ENCODE peak calls at places on chromosomes 2 and 18, in ten cellular contexts. Z is T-helper 9 cell; Q is NCI-H1092 treated with DMSO at 0.1 percent for 48 hours; C is psoas muscle; H is iPS DF 19.7; G is AG04450; P is DMS79; O is right atrium auricular region; L is progenitor cell of endocrine pancreas; Y is CD4-positive, alpha-beta T cell. X is an unnamed sample.

GRCh38 chr2:101349893-101350662 is 37.2 kb downstream of the CREG2 start:
- DNase-seq in Z (no peak), Q (no peak), C (no peak), H (no peak), G (peak; percentile 11), P (no peak), O (no peak), L (no peak), Y (no peak), X (no peak)

GRCh38 chr2:72887836-72888437 is 729 bp downstream of the SPR start:
- DNase-seq in Z (peak; percentile 33), Q (peak; percentile 74), C (peak; percentile 94), H (peak; percentile 77), G (peak; percentile 68), P (peak; percentile 79), O (peak; percentile 93), L (peak; percentile 93), Y (peak; percentile 59), X (peak; percentile 91)

GRCh38 chr2:21317131-21317530 is 193.4 kb downstream of the TDRD15 start:
- DNase-seq in Z (no peak), Q (peak; percentile 2), C (peak; percentile 42), H (peak; percentile 23), G (no peak), P (no peak), O (peak; percentile 68), L (peak; percentile 19), Y (no peak), X (no peak)

GRCh38 chr2:72883356-72883962 is 3.7 kb upstream of the SPR start:
- DNase-seq in Z (no peak), Q (no peak), C (no peak), H (no peak), G (no peak), P (no peak), O (no peak), L (peak; percentile 62), Y (no peak), X (peak; percentile 63)

GRCh38 chr2:156322681-156323211 is 9.8 kb downstream of the NR4A2 start:
- DNase-seq in Z (no peak), Q (no peak), C (peak; percentile 43), H (no peak), G (no peak), P (no peak), O (no peak), L (no peak), Y (no peak), X (no peak)

GRCh38 chr2:18156421-18156820 is 278.0 kb downstream of the KCNS3 start:
- DNase-seq in Z (no peak), Q (no peak), C (no peak), H (no peak), G (no peak), P (no peak), O (no peak), L (no peak), Y (no peak), X (no peak)

GRCh38 chr2:120481446-120482194 is 135.7 kb downstream of the INHBB start:
- DNase-seq in Z (no peak), Q (no peak), C (peak; percentile 12), H (no peak), G (no peak), P (no peak), O (no peak), L (no peak), Y (no peak), X (peak; percentile 34)

GRCh38 chr18:23943903-23944624 is 70.5 kb upstream of the TTC39C start:
- DNase-seq in Z (no peak), Q (no peak), C (no peak), H (no peak), G (peak; percentile 47), P (no peak), O (no peak), L (no peak), Y (no peak), X (peak; percentile 24)

GRCh38 chr2:150480241-150480640 is 7.2 kb downstream of the RND3 start:
- DNase-seq in Z (no peak), Q (no peak), C (no peak), H (no peak), G (no peak), P (no peak), O (peak; percentile 65), L (no peak), Y (no peak), X (peak; percentile 55)

GRCh38 chr2:55718165-55719008 is 24.7 kb upstream of the PNPT1 start:
- DNase-seq in Z (peak; percentile 14), Q (peak; percentile 55), C (no peak), H (no peak), G (peak; percentile 43), P (no peak), O (no peak), L (peak; percentile 35), Y (no peak), X (peak; percentile 69)

GRCh38 chr2:14804912-14805311 is 172.4 kb downstream of the LRATD1 start:
- DNase-seq in Z (no peak), Q (no peak), C (no peak), H (no peak), G (no peak), P (no peak), O (no peak), L (no peak), Y (no peak), X (no peak)

GRCh38 chr2:42359304-42359749 is 1.7 kb downstream of the COX7A2L start:
- DNase-seq in Z (no peak), Q (no peak), C (no peak), H (no peak), G (no peak), P (no peak), O (no peak), L (no peak), Y (no peak), X (no peak)

GRCh38 chr2:238920053-238920452 is 72.2 kb downstream of the TWIST2 start:
- DNase-seq in Z (no peak), Q (no peak), C (no peak), H (no peak), G (no peak), P (no peak), O (no peak), L (no peak), Y (no peak), X (no peak)

GRCh38 chr2:46336560-46336959 is 39.4 kb downstream of the EPAS1 start:
- DNase-seq in Z (no peak), Q (no peak), C (no peak), H (no peak), G (no peak), P (no peak), O (no peak), L (no peak), Y (no peak), X (no peak)

GRCh38 chr18:62634991-62635630 is 80.2 kb upstream of the PHLPP1 start:
- DNase-seq in Z (no peak), Q (no peak), C (no peak), H (no peak), G (no peak), P (no peak), O (no peak), L (no peak), Y (no peak), X (peak; percentile 35)

GRCh38 chr2:151523825-151524224 is 114.1 kb downstream of the RIF1 start:
- DNase-seq in Z (no peak), Q (no peak), C (no peak), H (no peak), G (no peak), P (no peak), O (no peak), L (no peak), Y (no peak), X (no peak)

GRCh38 chr2:239304533-239305221 is 96.1 kb downstream of the HDAC4 start:
- DNase-seq in Z (no peak), Q (no peak), C (peak; percentile 36), H (no peak), G (no peak), P (no peak), O (no peak), L (no peak), Y (no peak), X (no peak)

GRCh38 chr2:70995227-70995729 is 605 bp upstream of the TEX261 start:
- DNase-seq in Z (peak; percentile 41), Q (peak; percentile 28), C (no peak), H (no peak), G (no peak), P (no peak), O (peak; percentile 57), L (no peak), Y (peak; percentile 58), X (peak; percentile 71)

GRCh38 chr2:120472891-120473309 is 127.0 kb downstream of the INHBB start:
- DNase-seq in Z (no peak), Q (no peak), C (no peak), H (no peak), G (no peak), P (no peak), O (no peak), L (no peak), Y (peak; percentile 19), X (no peak)

GRCh38 chr2:68751397-68752339 is 17.1 kb downstream of the ARHGAP25 start:
- DNase-seq in Z (peak; percentile 94), Q (peak; percentile 77), C (peak; percentile 92), H (no peak), G (peak; percentile 68), P (peak; percentile 59), O (peak; percentile 94), L (peak; percentile 77), Y (peak; percentile 93), X (peak; percentile 81)

GRCh38 chr2:199409705-199410104 is 48.0 kb downstream of the SATB2 start:
- DNase-seq in Z (no peak), Q (no peak), C (no peak), H (no peak), G (no peak), P (no peak), O (no peak), L (no peak), Y (no peak), X (no peak)

GRCh38 chr2:239154971-239155805 is 245.6 kb downstream of the HDAC4 start:
- DNase-seq in Z (no peak), Q (no peak), C (peak; percentile 46), H (no peak), G (no peak), P (no peak), O (no peak), L (no peak), Y (peak; percentile 29), X (no peak)

GRCh38 chr2:143433158-143433557 is 303.9 kb downstream of the ARHGAP15 start:
- DNase-seq in Z (no peak), Q (no peak), C (no peak), H (no peak), G (no peak), P (no peak), O (no peak), L (no peak), Y (no peak), X (no peak)

GRCh38 chr2:207825033-207825957 is 55.6 kb upstream of the FZD5 start:
- DNase-seq in Z (no peak), Q (no peak), C (no peak), H (no peak), G (no peak), P (no peak), O (no peak), L (no peak), Y (no peak), X (no peak)

GRCh38 chr2:133733856-133734255 is 165.6 kb upstream of the NCKAP5 start:
- DNase-seq in Z (no peak), Q (no peak), C (no peak), H (no peak), G (peak; percentile 48), P (no peak), O (no peak), L (no peak), Y (no peak), X (no peak)

GRCh38 chr2:220043155-220043992 is 415.9 kb downstream of the SLC4A3 start:
- DNase-seq in Z (no peak), Q (no peak), C (no peak), H (no peak), G (no peak), P (peak; percentile 15), O (no peak), L (no peak), Y (no peak), X (no peak)

GRCh38 chr2:38255211-38255610 is 121.9 kb downstream of the ATL2 start:
- DNase-seq in Z (no peak), Q (no peak), C (no peak), H (no peak), G (no peak), P (no peak), O (no peak), L (no peak), Y (no peak), X (no peak)

GRCh38 chr18:36993068-36993467 is 164.1 kb downstream of the KIAA1328 start:
- DNase-seq in Z (no peak), Q (no peak), C (no peak), H (no peak), G (no peak), P (no peak), O (no peak), L (no peak), Y (no peak), X (no peak)

X was measured in T47D.